ENCODE peak calls at places on chromosomes 16 and 17, in five cellular contexts. One of them, this sample, is unnamed.

GRCh38 chr17:27817731-27818130 is 17.4 kb upstream of the NOS2 start:
- DNase-seq in progenitor cell of endocrine pancreas: no peak
- DNase-seq in iPS-NIHi11: no peak
- DNase-seq in AG04450: no peak
- DNase-seq in GM12865: no peak
- DNase-seq in this sample: no peak

GRCh38 chr17:82668631-82669099 is 20.4 kb upstream of the WDR45B start:
- DNase-seq in AG04450: peak; percentile 18
- DNase-seq in iPS-NIHi11: peak; percentile 90
- DNase-seq in GM12865: peak; percentile 71
- DNase-seq in progenitor cell of endocrine pancreas: peak; percentile 40
- DNase-seq in this sample: peak; percentile 92

GRCh38 chr17:48612854-48613691 is 2.0 kb downstream of the HOXB8 start:
- DNase-seq in GM12865: peak; percentile 40
- DNase-seq in iPS-NIHi11: peak; percentile 41
- DNase-seq in AG04450: no peak
- DNase-seq in progenitor cell of endocrine pancreas: no peak
- DNase-seq in this sample: peak; percentile 57

GRCh38 chr16:23509763-23510153 is 536 bp downstream of the GGA2 start:
- DNase-seq in AG04450: no peak
- DNase-seq in GM12865: peak; percentile 47
- DNase-seq in iPS-NIHi11: no peak
- DNase-seq in progenitor cell of endocrine pancreas: no peak
- DNase-seq in this sample: peak; percentile 50

GRCh38 chr17:49252148-49252682 is 21.6 kb upstream of the PHOSPHO1 start:
- DNase-seq in iPS-NIHi11: no peak
- DNase-seq in GM12865: no peak
- DNase-seq in progenitor cell of endocrine pancreas: no peak
- DNase-seq in AG04450: no peak
- DNase-seq in this sample: no peak

GRCh38 chr17:48261297-48261880 is 153.8 kb downstream of the SNX11 start:
- DNase-seq in AG04450: no peak
- DNase-seq in GM12865: peak; percentile 58
- DNase-seq in progenitor cell of endocrine pancreas: no peak
- DNase-seq in iPS-NIHi11: peak; percentile 76
- DNase-seq in this sample: peak; percentile 92

GRCh38 chr17:38967290-38967738 is at the start of gene FBXO47:
- DNase-seq in iPS-NIHi11: peak; percentile 80
- DNase-seq in progenitor cell of endocrine pancreas: peak; percentile 51
- DNase-seq in AG04450: peak; percentile 51
- DNase-seq in GM12865: peak; percentile 64
- DNase-seq in this sample: peak; percentile 100

GRCh38 chr17:39513915-39514314 is 52.6 kb downstream of the CDK12 start:
- DNase-seq in AG04450: no peak
- DNase-seq in iPS-NIHi11: no peak
- DNase-seq in GM12865: no peak
- DNase-seq in progenitor cell of endocrine pancreas: no peak
- DNase-seq in this sample: no peak

GRCh38 chr16:67661864-67662652 is 1.3 kb downstream of the PARD6A start:
- DNase-seq in AG04450: no peak
- DNase-seq in GM12865: no peak
- DNase-seq in iPS-NIHi11: no peak
- DNase-seq in progenitor cell of endocrine pancreas: no peak
- DNase-seq in this sample: no peak

GRCh38 chr17:72538443-72538842 is 417.6 kb downstream of the SOX9 start:
- DNase-seq in iPS-NIHi11: no peak
- DNase-seq in GM12865: no peak
- DNase-seq in progenitor cell of endocrine pancreas: no peak
- DNase-seq in AG04450: no peak
- DNase-seq in this sample: no peak